ENCODE peak calls at places on chromosomes 4 and X, in six cellular contexts. One of them, this sample, is unnamed.

GRCh38 chr4:42454755-42455154 is 57.5 kb downstream of the SHISA3 start:
- DNase-seq in kidney epithelial cell: peak; percentile 9
- DNase-seq in activated T-helper 1 cell treated with anti-CD3 and anti-CD28 coated beads, Interleukin-2, amount 50 U/mL, for 16 hours: no peak
- DNase-seq in GM23248: peak; percentile 7
- DNase-seq in NCI-H510A treated with DMSO at 0.1 percent for 48 hours: no peak
- DNase-seq in GM23338: no peak
- DNase-seq in this sample: no peak

GRCh38 chr4:98928505-98929340 is at the start of gene EIF4E:
- DNase-seq in GM23338: peak; percentile 99
- DNase-seq in kidney epithelial cell: peak; percentile 98
- DNase-seq in activated T-helper 1 cell treated with anti-CD3 and anti-CD28 coated beads, Interleukin-2, amount 50 U/mL, for 16 hours: peak; percentile 89
- DNase-seq in NCI-H510A treated with DMSO at 0.1 percent for 48 hours: peak; percentile 81
- DNase-seq in GM23248: peak; percentile 100
- DNase-seq in this sample: peak; percentile 99

GRCh38 chrX:10677490-10677889 is 57.1 kb upstream of the MID1 start:
- DNase-seq in kidney epithelial cell: no peak
- DNase-seq in GM23338: no peak
- DNase-seq in GM23248: peak; percentile 46
- DNase-seq in activated T-helper 1 cell treated with anti-CD3 and anti-CD28 coated beads, Interleukin-2, amount 50 U/mL, for 16 hours: no peak
- DNase-seq in NCI-H510A treated with DMSO at 0.1 percent for 48 hours: no peak
- DNase-seq in this sample: no peak

GRCh38 chrX:140723251-140723650 is 13.7 kb downstream of the LINC00632 start:
- DNase-seq in kidney epithelial cell: no peak
- DNase-seq in NCI-H510A treated with DMSO at 0.1 percent for 48 hours: no peak
- DNase-seq in GM23248: no peak
- DNase-seq in GM23338: no peak
- DNase-seq in activated T-helper 1 cell treated with anti-CD3 and anti-CD28 coated beads, Interleukin-2, amount 50 U/mL, for 16 hours: no peak
- DNase-seq in this sample: peak; percentile 19

GRCh38 chrX:37060999-37061398 is 52.8 kb downstream of the FAM47C start:
- DNase-seq in GM23338: peak; percentile 52
- DNase-seq in NCI-H510A treated with DMSO at 0.1 percent for 48 hours: peak; percentile 18
- DNase-seq in activated T-helper 1 cell treated with anti-CD3 and anti-CD28 coated beads, Interleukin-2, amount 50 U/mL, for 16 hours: no peak
- DNase-seq in GM23248: peak; percentile 47
- DNase-seq in kidney epithelial cell: peak; percentile 7
- DNase-seq in this sample: peak; percentile 41

GRCh38 chr4:77025643-77026321 is 50.0 kb downstream of the CCNI start:
- DNase-seq in GM23248: peak; percentile 83
- DNase-seq in kidney epithelial cell: no peak
- DNase-seq in activated T-helper 1 cell treated with anti-CD3 and anti-CD28 coated beads, Interleukin-2, amount 50 U/mL, for 16 hours: no peak
- DNase-seq in GM23338: no peak
- DNase-seq in NCI-H510A treated with DMSO at 0.1 percent for 48 hours: no peak
- DNase-seq in this sample: peak; percentile 50

GRCh38 chrX:99305573-99305972 is 1104.5 kb downstream of the PCDH19 start:
- DNase-seq in activated T-helper 1 cell treated with anti-CD3 and anti-CD28 coated beads, Interleukin-2, amount 50 U/mL, for 16 hours: no peak
- DNase-seq in GM23248: no peak
- DNase-seq in GM23338: no peak
- DNase-seq in NCI-H510A treated with DMSO at 0.1 percent for 48 hours: no peak
- DNase-seq in kidney epithelial cell: no peak
- DNase-seq in this sample: no peak

GRCh38 chr4:932713-933070 is 432 bp downstream of the TMEM175 start:
- DNase-seq in GM23338: no peak
- DNase-seq in kidney epithelial cell: no peak
- DNase-seq in activated T-helper 1 cell treated with anti-CD3 and anti-CD28 coated beads, Interleukin-2, amount 50 U/mL, for 16 hours: no peak
- DNase-seq in NCI-H510A treated with DMSO at 0.1 percent for 48 hours: no peak
- DNase-seq in GM23248: no peak
- DNase-seq in this sample: peak; percentile 23

GRCh38 chr4:81493895-81494490 is 22.3 kb upstream of the RASGEF1B start:
- DNase-seq in NCI-H510A treated with DMSO at 0.1 percent for 48 hours: no peak
- DNase-seq in activated T-helper 1 cell treated with anti-CD3 and anti-CD28 coated beads, Interleukin-2, amount 50 U/mL, for 16 hours: no peak
- DNase-seq in GM23338: no peak
- DNase-seq in kidney epithelial cell: no peak
- DNase-seq in GM23248: no peak
- DNase-seq in this sample: no peak

GRCh38 chr4:108651068-108651794 is 832 bp downstream of the OSTC start:
- DNase-seq in GM23338: peak; percentile 13
- DNase-seq in GM23248: peak; percentile 93
- DNase-seq in kidney epithelial cell: peak; percentile 12
- DNase-seq in activated T-helper 1 cell treated with anti-CD3 and anti-CD28 coated beads, Interleukin-2, amount 50 U/mL, for 16 hours: no peak
- DNase-seq in NCI-H510A treated with DMSO at 0.1 percent for 48 hours: no peak
- DNase-seq in this sample: peak; percentile 72

GRCh38 chrX:1465261-1466231 is 12.8 kb upstream of the ASMTL start:
- DNase-seq in NCI-H510A treated with DMSO at 0.1 percent for 48 hours: no peak
- DNase-seq in GM23338: no peak
- DNase-seq in kidney epithelial cell: no peak
- DNase-seq in GM23248: no peak
- DNase-seq in activated T-helper 1 cell treated with anti-CD3 and anti-CD28 coated beads, Interleukin-2, amount 50 U/mL, for 16 hours: no peak
- DNase-seq in this sample: no peak